ENCODE peak calls at places on chromosomes 16 and 17, in five cellular contexts. D is neural progenitor cell, O is PC-3, W is brain microvascular endothelial cell, F is A549. A is an unnamed sample.
A peak's percentile ranks its signal among the peaks of the same experiment; 100 is the strongest.

GRCh38 chr17:62064791-62065563 is at the start of gene MED13:
- DNase-seq in D (peak; percentile 73), W (peak; percentile 11), F (peak; percentile 69), O (peak; percentile 52), A (no peak)

GRCh38 chr16:55526448-55526847 is 17.6 kb downstream of the LPCAT2 start:
- DNase-seq in W (no peak), O (no peak), D (no peak), F (no peak), A (no peak)

GRCh38 chr17:21036361-21036881 is 6.4 kb downstream of the USP22 start:
- DNase-seq in F (no peak), W (no peak), O (no peak), D (no peak), A (no peak)

GRCh38 chr17:45096141-45096540 is 35.0 kb downstream of the NMT1 start:
- DNase-seq in O (peak; percentile 61), D (peak; percentile 40), F (peak; percentile 76), W (peak; percentile 29), A (no peak)

GRCh38 chr16:59236804-59237463 is 502.8 kb upstream of the GOT2 start:
- DNase-seq in O (no peak), F (no peak), W (no peak), D (no peak), A (no peak)

GRCh38 chr17:79664925-79665738 is 54.3 kb upstream of the RBFOX3 start:
- DNase-seq in W (no peak), O (peak; percentile 83), F (no peak), D (peak; percentile 58), A (no peak)

GRCh38 chr17:36133629-36134259 is 30.1 kb downstream of the CCL4 start:
- DNase-seq in F (no peak), D (no peak), O (no peak), W (no peak), A (no peak)

GRCh38 chr17:8935194-8935593 is 30.3 kb downstream of the PIK3R5 start:
- DNase-seq in D (no peak), F (no peak), O (no peak), W (no peak), A (no peak)

GRCh38 chr16:28526201-28527099 is 12.3 kb downstream of the NUPR1 start:
- DNase-seq in O (no peak), W (no peak), D (no peak), F (no peak), A (no peak)

GRCh38 chr17:39235555-39236221 is 9.9 kb upstream of the STAC2 start:
- DNase-seq in O (peak; percentile 51), W (peak; percentile 34), F (peak; percentile 92), D (peak; percentile 87), A (peak; percentile 31)

GRCh38 chr17:67994827-67995567 is 1.3 kb downstream of the C17orf58 start:
- DNase-seq in D (no peak), W (peak; percentile 82), O (peak; percentile 92), F (peak; percentile 31), A (no peak)

GRCh38 chr16:79484237-79484636 is 116.3 kb downstream of the MAF start:
- DNase-seq in D (no peak), F (no peak), W (no peak), O (no peak), A (no peak)

GRCh38 chr17:74020522-74020921 is 183.0 kb upstream of the RPL38 start:
- DNase-seq in O (no peak), W (no peak), F (no peak), D (no peak), A (no peak)

GRCh38 chr17:61201211-61201610 is 198.4 kb upstream of the TBX2 start:
- DNase-seq in F (peak; percentile 25), O (peak; percentile 95), W (peak; percentile 61), D (no peak), A (peak; percentile 88)

GRCh38 chr17:32265192-32265895 is at the start of gene RHBDL3:
- DNase-seq in W (no peak), D (peak; percentile 67), F (peak; percentile 55), O (no peak), A (no peak)

GRCh38 chr16:81293909-81294802 is 20.6 kb upstream of the GAN start:
- DNase-seq in F (no peak), D (no peak), O (peak; percentile 23), W (peak; percentile 13), A (no peak)

GRCh38 chr17:280216-280615 is 72.4 kb downstream of the RPH3AL start:
- DNase-seq in O (no peak), W (no peak), F (no peak), D (no peak), A (no peak)

GRCh38 chr17:50423553-50424159 is 2.4 kb upstream of the ACSF2 start:
- DNase-seq in W (peak; percentile 89), D (no peak), O (peak; percentile 99), F (no peak), A (peak; percentile 53)

GRCh38 chr16:19926449-19927390 is 42.1 kb upstream of the GPRC5B start:
- DNase-seq in F (no peak), O (peak; percentile 29), D (no peak), W (peak; percentile 83), A (peak; percentile 42)

GRCh38 chr16:660459-661183 is 7.3 kb upstream of the RHOT2 start:
- DNase-seq in O (peak; percentile 79), D (peak; percentile 97), F (peak; percentile 70), W (peak; percentile 63), A (no peak)

GRCh38 chr16:68400924-68401460 is 47.3 kb downstream of the SMPD3 start:
- DNase-seq in F (no peak), W (no peak), D (no peak), O (no peak), A (no peak)

GRCh38 chr17:3852561-3852960 is 6.5 kb upstream of the NCBP3 start:
- DNase-seq in O (no peak), D (no peak), W (no peak), F (no peak), A (no peak)

GRCh38 chr16:19481291-19481690 is 40.6 kb downstream of the GDE1 start:
- DNase-seq in W (no peak), F (no peak), O (no peak), D (no peak), A (no peak)

GRCh38 chr17:9928601-9929341 is 23.7 kb upstream of the RCVRN start:
- DNase-seq in W (peak; percentile 24), F (peak; percentile 87), D (peak; percentile 81), O (peak; percentile 82), A (peak; percentile 58)

GRCh38 chr17:22310717-22311686 is 618.7 kb downstream of the KCNJ18 start:
- DNase-seq in F (peak; percentile 72), W (no peak), O (peak; percentile 29), D (no peak), A (no peak)

GRCh38 chr17:77328823-77329740 is 188.3 kb downstream of the SEC14L1 start:
- DNase-seq in W (no peak), F (no peak), O (no peak), D (no peak), A (no peak)

GRCh38 chr16:9362050-9362449 is 270.6 kb downstream of the HAPSTR1 start:
- DNase-seq in F (no peak), W (no peak), O (no peak), D (no peak), A (no peak)

DNA sequence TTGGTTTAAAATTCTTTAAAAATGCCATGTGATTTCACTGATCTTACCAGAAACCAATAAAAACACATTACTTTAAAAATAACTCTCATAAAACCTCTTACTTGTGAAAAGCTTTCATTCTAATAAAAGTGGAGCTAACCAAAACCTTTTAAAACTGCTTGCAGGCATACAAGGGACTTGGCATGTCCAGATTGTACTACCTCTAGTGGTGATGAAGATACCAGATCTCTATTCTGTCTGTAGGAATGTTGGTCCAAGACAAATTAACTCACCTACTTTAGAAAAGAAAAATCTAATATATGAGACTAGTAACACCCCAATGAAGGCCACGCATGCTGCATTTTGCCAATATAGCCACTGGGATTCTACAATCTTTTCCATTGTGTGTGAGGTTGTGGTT is 151.0 kb upstream of the SALL1 start:
- DNase-seq in D (no peak), W (no peak), F (no peak), O (no peak), A (no peak)
- TF ChIP-seq CTCF in D (no peak), W (no peak), F (no peak), O (no peak), A (no peak)

GRCh38 chr17:82696916-82697807 is 1.3 kb downstream of the RAB40B start:
- DNase-seq in D (peak; percentile 38), W (no peak), F (no peak), O (no peak), A (no peak)
- H3K4me3 ChIP-seq in D (peak overlapping the region; percentile 77), W (peak overlapping the region; percentile 67), F (peak overlapping the region; percentile 60), O (peak overlapping the region; percentile 69), A (peak overlapping the region; percentile 68)

DNA sequence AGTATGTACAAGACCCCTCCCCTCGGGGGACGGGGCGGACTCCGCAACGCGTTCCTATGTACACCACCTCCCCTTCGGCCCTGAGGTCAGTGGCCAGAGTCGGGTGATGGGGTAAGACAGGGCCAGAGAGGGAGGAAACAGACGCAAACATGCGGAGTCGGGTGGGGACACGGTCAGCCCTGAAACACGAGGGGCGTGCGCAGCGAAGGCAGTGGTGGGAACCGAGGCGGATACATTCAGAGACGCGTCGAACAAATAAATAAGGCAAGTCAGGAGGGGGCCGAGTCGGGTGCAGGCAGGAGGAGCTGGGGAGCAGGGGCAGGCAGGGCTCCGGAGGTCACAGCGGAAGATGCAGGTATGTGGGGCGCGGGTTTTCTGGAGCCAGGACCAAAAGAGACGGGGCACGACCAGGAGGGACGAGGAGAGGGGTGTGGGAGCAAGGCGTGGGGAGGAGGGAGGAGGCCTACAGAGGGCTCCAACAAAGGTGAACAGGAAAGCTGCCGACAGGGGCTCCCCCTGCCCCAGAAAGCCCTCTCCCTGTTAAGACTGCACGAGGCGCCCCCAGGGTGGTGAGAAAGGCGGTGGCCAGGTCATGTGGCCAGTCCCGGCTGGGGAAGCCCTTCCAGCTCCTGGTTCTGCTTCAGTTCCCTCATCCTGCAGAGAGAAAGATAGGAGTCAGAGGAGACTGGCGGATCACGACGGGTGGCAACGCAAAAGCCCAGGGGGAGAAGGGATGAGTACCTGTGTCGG is 724 bp upstream of the SPAG7 start:
- DNase-seq in O (no peak), F (peak; percentile 38), D (peak; percentile 90), W (no peak), A (no peak)
- TF ChIP-seq CTCF in O (no peak), F (no peak), D (no peak), W (no peak), A (no peak)

DNA sequence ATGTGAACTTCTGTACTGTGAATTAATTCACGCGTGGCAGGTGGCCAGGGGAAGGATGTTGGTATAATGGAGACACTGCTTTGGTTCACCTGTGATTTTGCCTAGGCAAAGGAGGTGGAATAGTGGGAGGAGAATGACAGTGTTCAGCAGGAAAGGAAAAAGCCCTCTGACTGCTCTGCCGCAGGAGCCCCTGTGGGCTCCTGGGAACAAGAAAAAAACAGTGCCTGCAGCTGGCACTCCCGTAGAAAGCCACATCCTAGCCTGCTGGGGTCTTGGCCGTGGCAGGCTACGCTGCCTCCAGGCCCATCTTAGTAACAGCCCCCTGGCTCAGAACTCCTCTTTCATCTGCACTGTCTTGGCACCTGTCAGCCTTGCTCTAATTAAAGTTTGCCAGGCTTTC is 20.6 kb downstream of the ADORA2B start:
- DNase-seq in O (no peak), D (peak; percentile 40), F (no peak), W (no peak), A (no peak)
- H3K4me3 ChIP-seq in O (no peak overlapping the region), D (no peak overlapping the region), F (no peak overlapping the region), W (no peak overlapping the region), A (no peak overlapping the region)

DNA sequence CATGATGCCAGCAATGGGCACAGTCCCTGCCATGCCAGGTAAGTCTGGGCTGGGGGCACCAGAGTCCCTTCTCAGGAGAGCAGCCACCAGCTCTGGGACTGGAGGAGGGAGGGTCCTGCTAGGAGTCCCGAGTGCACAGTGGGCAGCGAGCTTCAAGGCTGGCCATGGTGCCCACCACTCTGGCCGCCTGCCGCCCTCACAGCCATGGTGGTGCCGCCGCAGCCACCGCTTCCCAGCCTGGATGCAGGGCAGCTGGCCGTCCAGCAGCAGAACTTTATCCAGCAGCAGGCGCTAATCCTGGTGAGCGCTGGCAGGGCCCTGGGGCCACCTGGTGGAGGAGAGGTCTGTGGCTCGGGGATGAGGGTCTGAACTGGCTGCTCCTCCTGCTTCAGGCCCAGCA is 17.9 kb upstream of the SMIM5 start:
- DNase-seq in O (no peak), D (no peak), F (no peak), W (no peak), A (no peak)
- TF ChIP-seq CTCF in O (peak; percentile 35), D (peak; percentile 15), F (peak; percentile 12), W (no peak), A (no peak)

A was measured in kidney epithelial cell.